ENCODE peak calls at places on chromosomes 6 and 20, in eight cellular contexts. One of them, this sample, is unnamed.

GRCh38 chr20:4951299-4951698 is 50.0 kb downstream of the SLC23A2 start:
- DNase-seq in globus pallidus: peak; percentile 89
- DNase-seq in ELR: peak; percentile 83
- DNase-seq in kidney glomerular epithelial cell: peak; percentile 70
- DNase-seq in germinal center: no peak
- DNase-seq in naive thymus-derived CD8-positive, alpha-beta T cell: no peak
- DNase-seq in mammary epithelial cell: peak; percentile 94
- DNase-seq in iris pigment epithelial cell: peak; percentile 91
- DNase-seq in this sample: no peak

GRCh38 chr6:149694926-149695325 is 23.0 kb downstream of the LATS1 start:
- DNase-seq in germinal center: no peak
- DNase-seq in mammary epithelial cell: no peak
- DNase-seq in globus pallidus: no peak
- DNase-seq in iris pigment epithelial cell: no peak
- DNase-seq in kidney glomerular epithelial cell: no peak
- DNase-seq in ELR: no peak
- DNase-seq in naive thymus-derived CD8-positive, alpha-beta T cell: no peak
- DNase-seq in this sample: no peak

GRCh38 chr20:7505152-7505834 is 435.0 kb downstream of the HAO1 start:
- DNase-seq in ELR: no peak
- DNase-seq in germinal center: no peak
- DNase-seq in mammary epithelial cell: no peak
- DNase-seq in iris pigment epithelial cell: no peak
- DNase-seq in globus pallidus: no peak
- DNase-seq in naive thymus-derived CD8-positive, alpha-beta T cell: no peak
- DNase-seq in kidney glomerular epithelial cell: no peak
- DNase-seq in this sample: peak; percentile 60

GRCh38 chr6:116847234-116847633 is 18.4 kb upstream of the GPRC6A start:
- DNase-seq in globus pallidus: peak; percentile 6
- DNase-seq in iris pigment epithelial cell: peak; percentile 32
- DNase-seq in naive thymus-derived CD8-positive, alpha-beta T cell: no peak
- DNase-seq in germinal center: no peak
- DNase-seq in kidney glomerular epithelial cell: peak; percentile 39
- DNase-seq in ELR: peak; percentile 65
- DNase-seq in mammary epithelial cell: peak; percentile 24
- DNase-seq in this sample: peak; percentile 5

GRCh38 chr6:41963371-41963770 is 21.8 kb upstream of the CCND3 start:
- DNase-seq in globus pallidus: no peak
- DNase-seq in kidney glomerular epithelial cell: no peak
- DNase-seq in naive thymus-derived CD8-positive, alpha-beta T cell: no peak
- DNase-seq in iris pigment epithelial cell: no peak
- DNase-seq in mammary epithelial cell: no peak
- DNase-seq in germinal center: no peak
- DNase-seq in ELR: no peak
- DNase-seq in this sample: no peak

GRCh38 chr20:64047046-64047389 is 2.4 kb downstream of the SOX18 start:
- DNase-seq in globus pallidus: no peak
- DNase-seq in mammary epithelial cell: no peak
- DNase-seq in naive thymus-derived CD8-positive, alpha-beta T cell: no peak
- DNase-seq in ELR: no peak
- DNase-seq in kidney glomerular epithelial cell: no peak
- DNase-seq in germinal center: no peak
- DNase-seq in iris pigment epithelial cell: no peak
- DNase-seq in this sample: no peak

GRCh38 chr6:111872521-111873177 is 603 bp downstream of the FYN start:
- DNase-seq in globus pallidus: peak; percentile 53
- DNase-seq in germinal center: peak; percentile 61
- DNase-seq in ELR: peak; percentile 54
- DNase-seq in mammary epithelial cell: no peak
- DNase-seq in naive thymus-derived CD8-positive, alpha-beta T cell: peak; percentile 64
- DNase-seq in kidney glomerular epithelial cell: peak; percentile 20
- DNase-seq in iris pigment epithelial cell: peak; percentile 30
- DNase-seq in this sample: no peak

GRCh38 chr6:44556046-44556445 is 168.5 kb downstream of the CDC5L start:
- DNase-seq in naive thymus-derived CD8-positive, alpha-beta T cell: no peak
- DNase-seq in germinal center: no peak
- DNase-seq in mammary epithelial cell: no peak
- DNase-seq in ELR: no peak
- DNase-seq in iris pigment epithelial cell: no peak
- DNase-seq in kidney glomerular epithelial cell: no peak
- DNase-seq in globus pallidus: no peak
- DNase-seq in this sample: peak; percentile 41

GRCh38 chr6:164563866-164564265 is 745.5 kb downstream of the C6orf118 start:
- DNase-seq in naive thymus-derived CD8-positive, alpha-beta T cell: no peak
- DNase-seq in kidney glomerular epithelial cell: no peak
- DNase-seq in ELR: no peak
- DNase-seq in iris pigment epithelial cell: no peak
- DNase-seq in mammary epithelial cell: no peak
- DNase-seq in globus pallidus: peak; percentile 81
- DNase-seq in germinal center: no peak
- DNase-seq in this sample: no peak

GRCh38 chr20:24834310-24834709 is 114.8 kb upstream of the CST7 start:
- DNase-seq in mammary epithelial cell: no peak
- DNase-seq in naive thymus-derived CD8-positive, alpha-beta T cell: no peak
- DNase-seq in globus pallidus: no peak
- DNase-seq in iris pigment epithelial cell: no peak
- DNase-seq in ELR: no peak
- DNase-seq in germinal center: no peak
- DNase-seq in kidney glomerular epithelial cell: no peak
- DNase-seq in this sample: no peak

GRCh38 chr20:45857836-45858250 is 429 bp downstream of the ZSWIM3 start:
- DNase-seq in kidney glomerular epithelial cell: no peak
- DNase-seq in iris pigment epithelial cell: peak; percentile 24
- DNase-seq in ELR: peak; percentile 57
- DNase-seq in germinal center: peak; percentile 66
- DNase-seq in naive thymus-derived CD8-positive, alpha-beta T cell: peak; percentile 7
- DNase-seq in mammary epithelial cell: no peak
- DNase-seq in globus pallidus: no peak
- DNase-seq in this sample: no peak

GRCh38 chr20:16947346-16947943 is 199.3 kb downstream of the OTOR start:
- DNase-seq in naive thymus-derived CD8-positive, alpha-beta T cell: no peak
- DNase-seq in ELR: no peak
- DNase-seq in germinal center: no peak
- DNase-seq in mammary epithelial cell: no peak
- DNase-seq in iris pigment epithelial cell: peak; percentile 14
- DNase-seq in globus pallidus: no peak
- DNase-seq in kidney glomerular epithelial cell: peak; percentile 44
- DNase-seq in this sample: no peak

GRCh38 chr20:63560333-63560805 is 6.4 kb downstream of the FNDC11 start:
- DNase-seq in mammary epithelial cell: no peak
- DNase-seq in kidney glomerular epithelial cell: no peak
- DNase-seq in globus pallidus: no peak
- DNase-seq in germinal center: no peak
- DNase-seq in ELR: no peak
- DNase-seq in naive thymus-derived CD8-positive, alpha-beta T cell: no peak
- DNase-seq in iris pigment epithelial cell: no peak
- DNase-seq in this sample: no peak